ENCODE peak calls at places on chromosomes 11 and 22, in eight cellular contexts. O, M, K, D, Y, I, C and V are unnamed samples.

GRCh38 chr11:100545970-100546369 is 141.1 kb upstream of the ARHGAP42 start:
- DNase-seq in D (no peak), I (no peak), O (no peak), K (no peak), M (no peak), Y (no peak), C (no peak), V (no peak)

GRCh38 chr11:61361686-61362541 is at the start of the genes CYB561A3 and TMEM138:
- DNase-seq in C (peak; percentile 74), D (peak; percentile 86), M (peak; percentile 93), K (peak; percentile 99), Y (peak; percentile 94), I (peak; percentile 66), O (peak; percentile 96), V (peak; percentile 84)

GRCh38 chr11:100753562-100753961 is 66.5 kb downstream of the ARHGAP42 start:
- DNase-seq in Y (no peak), O (no peak), C (no peak), D (no peak), M (no peak), K (no peak), I (no peak), V (no peak)

GRCh38 chr11:134556186-134556585 is 144.1 kb upstream of the B3GAT1 start:
- DNase-seq in I (no peak), M (no peak), K (no peak), Y (no peak), C (no peak), D (no peak), O (no peak), V (no peak)

GRCh38 chr11:107538821-107539220 is 26.7 kb downstream of the ALKBH8 start:
- DNase-seq in M (no peak), K (no peak), O (no peak), I (no peak), D (no peak), Y (no peak), C (no peak), V (no peak)

GRCh38 chr11:2718817-2719438 is 19.1 kb upstream of the KCNQ1OT1 start:
- DNase-seq in M (no peak), I (no peak), K (no peak), O (no peak), C (no peak), D (no peak), Y (no peak), V (no peak)

GRCh38 chr11:5929571-5929970 is 12.5 kb upstream of the OR56A3 start:
- DNase-seq in C (no peak), I (no peak), O (no peak), Y (no peak), D (no peak), K (no peak), M (no peak), V (no peak)

GRCh38 chr11:97607301-97608000 is 1217.6 kb downstream of the JRKL start:
- DNase-seq in Y (no peak), M (no peak), K (no peak), I (no peak), C (no peak), D (no peak), O (no peak), V (no peak)

GRCh38 chr11:35822815-35823495 is 120.9 kb upstream of the LDLRAD3 start:
- DNase-seq in Y (no peak), C (no peak), M (no peak), D (no peak), I (no peak), K (no peak), O (no peak), V (no peak)

GRCh38 chr11:111541209-111542061 is 915 bp downstream of the LAYN start:
- DNase-seq in K (no peak), M (no peak), D (no peak), C (no peak), Y (no peak), O (peak; percentile 70), I (peak; percentile 56), V (no peak)

GRCh38 chr11:113334183-113334582 is 19.8 kb downstream of the TTC12 start:
- DNase-seq in O (no peak), D (no peak), K (no peak), C (no peak), M (no peak), I (no peak), Y (no peak), V (no peak)

GRCh38 chr11:3146612-3147256 is 18.4 kb downstream of the OSBPL5 start:
- DNase-seq in I (no peak), D (no peak), Y (no peak), C (no peak), K (no peak), M (no peak), O (no peak), V (no peak)

GRCh38 chr22:23237841-23238240 is 57.5 kb downstream of the BCR start:
- DNase-seq in O (no peak), I (no peak), D (peak; percentile 26), M (no peak), K (peak; percentile 58), Y (no peak), C (no peak), V (no peak)

GRCh38 chr11:133930767-133931448 is 25.9 kb downstream of the IGSF9B start:
- DNase-seq in C (no peak), D (no peak), M (no peak), K (no peak), Y (no peak), O (no peak), I (no peak), V (no peak)